ENCODE peak calls at places on chromosomes 13 and 19, in eight cellular contexts. E, K, L, P, M, H, A and C are unnamed samples.

GRCh38 chr13:61410669-61411297 is 4.9 kb downstream of the PCDH20 start:
- DNase-seq in L (no peak), E (peak), K (peak), P (peak), H (no peak), M (no peak), A (no peak), C (no peak)

GRCh38 chr13:100636004-100636403 is 38.6 kb downstream of the TMTC4 start:
- DNase-seq in P (no peak), M (no peak), K (no peak), E (no peak), H (no peak), L (no peak), A (no peak), C (no peak)

GRCh38 chr13:45341799-45342584 is 1.0 kb upstream of the TPT1 start:
- DNase-seq in L (no peak), K (peak), H (peak), M (no peak), P (peak), E (peak), A (no peak), C (no peak)

GRCh38 chr13:33272531-33273124 is 12.9 kb downstream of the STARD13 start:
- DNase-seq in A (no peak), E (no peak), H (no peak), M (no peak), P (peak), K (peak), L (no peak), C (no peak)

GRCh38 chr19:7869453-7869909 is 4.7 kb downstream of the PRR36 start:
- DNase-seq in A (peak), E (peak), K (no peak), M (peak), L (no peak), P (peak), H (peak), C (peak)

GRCh38 chr13:101474419-101474957 is 22.0 kb downstream of the ITGBL1 start:
- DNase-seq in P (peak), E (no peak), M (peak), H (no peak), A (peak), K (peak), L (no peak), C (no peak)

GRCh38 chr19:46626441-46626840 is 1.6 kb upstream of the PTGIR start:
- DNase-seq in M (no peak), E (no peak), P (no peak), K (no peak), L (no peak), A (no peak), H (no peak), C (no peak)

GRCh38 chr13:32115069-32115468 is 83.5 kb downstream of the FRY start:
- DNase-seq in L (no peak), P (no peak), K (no peak), E (no peak), H (no peak), A (no peak), M (no peak), C (no peak)

GRCh38 chr19:17136026-17136425 is 60.4 kb downstream of the MYO9B start:
- DNase-seq in P (no peak), H (no peak), M (no peak), L (no peak), A (peak), K (peak), E (no peak), C (no peak)

GRCh38 chr13:110666255-110666533 is 39.7 kb downstream of the CARS2 start:
- DNase-seq in E (no peak), A (no peak), P (no peak), M (no peak), K (no peak), L (no peak), H (no peak), C (no peak)

GRCh38 chr13:72726721-72727416 is 560 bp downstream of the MZT1 start:
- DNase-seq in H (peak), K (peak), E (peak), L (no peak), A (peak), P (peak), M (peak), C (peak)

GRCh38 chr13:42246541-42246940 is 25.4 kb upstream of the AKAP11 start:
- DNase-seq in K (no peak), M (no peak), E (no peak), P (no peak), L (no peak), H (no peak), A (no peak), C (no peak)

GRCh38 chr13:57862879-57863278 is 231.3 kb downstream of the PCDH17 start:
- DNase-seq in H (no peak), M (no peak), A (no peak), P (no peak), E (no peak), K (no peak), L (no peak), C (no peak)

GRCh38 chr13:97101912-97102311 is 107.6 kb upstream of the OXGR1 start:
- DNase-seq in P (no peak), M (no peak), K (no peak), H (no peak), L (no peak), A (no peak), E (no peak), C (no peak)

GRCh38 chr13:31846984-31847752 is 107.8 kb downstream of the RXFP2 start:
- DNase-seq in K (no peak), E (peak), L (no peak), M (no peak), P (no peak), H (peak), A (no peak), C (peak)

GRCh38 chr13:80870186-80870585 is 529.3 kb upstream of the SPRY2 start:
- DNase-seq in P (no peak), K (no peak), M (no peak), L (no peak), E (no peak), A (no peak), H (no peak), C (no peak)

GRCh38 chr13:92823059-92823458 is 403.5 kb upstream of the GPC6 start:
- DNase-seq in L (peak), A (no peak), P (no peak), M (no peak), H (no peak), E (no peak), K (no peak), C (no peak)